ENCODE peak calls at places on chromosome 22, in four cellular contexts. F is MM.1S, D is A549, I is ovary. R is an unnamed sample. For H3K9me3, the result is how much of the 10 kb centered on the place peaks cover.

GRCh38 chr22:19085233-19086043 is 36.8 kb downstream of the DGCR2 start:
- DNase-seq in F (peak), D (peak), I (no peak), R (no peak)

GRCh38 chr22:31233001-31233400 is 20.9 kb downstream of the LIMK2 start:
- DNase-seq in F (no peak), D (no peak), I (no peak), R (no peak)

GRCh38 chr22:41341990-41342389 is 39.8 kb upstream of the TEF start:
- DNase-seq in F (peak), D (no peak), I (no peak), R (no peak)

GRCh38 chr22:27613099-27614089 is 188.2 kb downstream of the MN1 start:
- DNase-seq in F (no peak), D (no peak), I (no peak), R (no peak)

GRCh38 chr22:36244522-36245391 is 5.4 kb upstream of the APOL2 start:
- DNase-seq in F (no peak), D (no peak), I (no peak), R (no peak)

GRCh38 chr22:32620992-32621391 is 146.4 kb downstream of the FBXO7 start:
- DNase-seq in F (no peak), D (peak), I (no peak), R (no peak)

GRCh38 chr22:33923033-33923432 is 2.8 kb upstream of the LARGE1 start:
- DNase-seq in F (no peak), D (no peak), I (no peak), R (no peak)

GRCh38 chr22:44372611-44373010 is 59.9 kb upstream of the SHISAL1 start:
- DNase-seq in F (no peak), D (no peak), I (peak), R (no peak)

GRCh38 chr22:44497218-44497903 is 672 bp downstream of the RTL6 start:
- DNase-seq in F (no peak), D (no peak), I (peak), R (no peak)

GRCh38 chr22:19220867-19221266 is 42.3 kb upstream of the SLC25A1 start:
- DNase-seq in F (no peak), D (no peak), I (no peak), R (no peak)

GRCh38 chr22:29623553-29624169 is 20.2 kb downstream of the NF2 start:
- DNase-seq in F (no peak), D (no peak), I (no peak), R (no peak)

GRCh38 chr22:43088616-43088978 is 594 bp downstream of the TTLL1 start:
- DNase-seq in F (no peak), D (no peak), I (no peak), R (no peak)

GRCh38 chr22:43363580-43364435 is 20.6 kb upstream of the SCUBE1 start:
- DNase-seq in F (no peak), D (no peak), I (no peak), R (no peak)

GRCh38 chr22:35524966-35525686 is 15.5 kb upstream of the RASD2 start:
- DNase-seq in F (no peak), D (no peak), I (no peak), R (no peak)

GRCh38 chr22:43828711-43829447 is 16.8 kb upstream of the EFCAB6 start:
- DNase-seq in F (no peak), D (peak), I (peak), R (no peak)

GRCh38 chr22:44928064-44928463 is 81.7 kb downstream of the PHF21B start:
- DNase-seq in F (no peak), D (no peak), I (no peak), R (no peak)

GRCh38 chr22:41565403-41566054 is 4.7 kb downstream of the CSDC2 start:
- DNase-seq in F (no peak), D (peak), I (peak), R (no peak)

GRCh38 chr22:30790366-30790765 is 95.7 kb downstream of the OSBP2 start:
- DNase-seq in F (no peak), D (no peak), I (no peak), R (no peak)

GRCh38 chr22:39175127-39176066 is 22.9 kb upstream of the CBX7 start:
- DNase-seq in F (no peak), D (peak), I (peak), R (no peak)

GRCh38 chr22:42964994-42965699 is 49.8 kb downstream of the PACSIN2 start:
- DNase-seq in F (no peak), D (no peak), I (no peak), R (no peak)

GRCh38 chr22:40684728-40685127 is 5.4 kb downstream of the MCHR1 start:
- DNase-seq in F (no peak), D (no peak), I (no peak), R (no peak)

GRCh38 chr22:40620464-40621046 is 16.0 kb downstream of the MRTFA start:
- DNase-seq in F (no peak), D (peak), I (no peak), R (no peak)

GRCh38 chr22:17131686-17132085 is 10.5 kb upstream of the TMEM121B start:
- DNase-seq in F (no peak), D (no peak), I (no peak), R (no peak)

GRCh38 chr22:17483670-17484372 is 79.5 kb upstream of the SLC25A18 start:
- DNase-seq in F (no peak), D (no peak), I (no peak), R (no peak)

GRCh38 chr22:31612891-31613285 is 49.1 kb downstream of the PISD start:
- DNase-seq in F (no peak), D (no peak), I (no peak), R (no peak)

GRCh38 chr22:16960220-16960883 is 47.7 kb downstream of the GAB4 start:
- DNase-seq in F (no peak), D (no peak), I (no peak), R (no peak)

GRCh38 chr22:46070215-46070721 is 80.1 kb upstream of the PPARA start:
- DNase-seq in F (peak), D (peak), I (peak), R (no peak)

GRCh38 chr22:46246178-46246577 is 3.9 kb downstream of the CDPF1 start:
- DNase-seq in F (no peak), D (no peak), I (no peak), R (no peak)

GRCh38 chr22:46078241-46079092 is 71.9 kb upstream of the PPARA start:
- DNase-seq in F (no peak), D (peak), I (peak), R (no peak)

GRCh38 chr22:32100711-32101110 is 57.6 kb downstream of the SLC5A1 start:
- DNase-seq in F (no peak), D (no peak), I (no peak), R (no peak)

GRCh38 chr22:29704528-29705285 is 15.1 kb upstream of the CABP7 start:
- DNase-seq in F (no peak), D (peak), I (no peak), R (no peak)

GRCh38 chr22:39277135-39277607 is 32.4 kb upstream of the PDGFB start:
- DNase-seq in F (peak), D (no peak), I (no peak), R (no peak)

GRCh38 chr22:42396621-42397331 is 35.4 kb downstream of the NFAM1 start:
- DNase-seq in F (peak), D (no peak), I (no peak), R (no peak)

GRCh38 chr22:47036936-47037485 is 274.6 kb downstream of the TBC1D22A start:
- DNase-seq in F (no peak), D (no peak), I (no peak), R (no peak)

GRCh38 chr22:27192135-27192900 is 534.9 kb downstream of the MIAT start:
- DNase-seq in F (no peak), D (no peak), I (no peak), R (no peak)

GRCh38 chr22:50599816-50600454 is 658 bp upstream of the MAPK8IP2 start:
- DNase-seq in F (peak), D (no peak), I (peak), R (peak)

GRCh38 chr22:44088976-44089570 is 65.0 kb downstream of the PARVB start:
- DNase-seq in F (no peak), D (no peak), I (no peak), R (no peak)

GRCh38 chr22:49053574-49053973 is 774.1 kb downstream of the BRD1 start:
- DNase-seq in F (no peak), D (no peak), I (no peak), R (no peak)

GRCh38 chr22:49056301-49056700 is 771.4 kb downstream of the BRD1 start:
- DNase-seq in F (no peak), D (no peak), I (no peak), R (no peak)

GRCh38 chr22:49062155-49063039 is 765.3 kb downstream of the BRD1 start:
- DNase-seq in F (no peak), D (no peak), I (no peak), R (no peak)

GRCh38 chr22:49055406-49055805 is 772.3 kb downstream of the BRD1 start:
- DNase-seq in F (no peak), D (no peak), I (no peak), R (no peak)

DNA sequence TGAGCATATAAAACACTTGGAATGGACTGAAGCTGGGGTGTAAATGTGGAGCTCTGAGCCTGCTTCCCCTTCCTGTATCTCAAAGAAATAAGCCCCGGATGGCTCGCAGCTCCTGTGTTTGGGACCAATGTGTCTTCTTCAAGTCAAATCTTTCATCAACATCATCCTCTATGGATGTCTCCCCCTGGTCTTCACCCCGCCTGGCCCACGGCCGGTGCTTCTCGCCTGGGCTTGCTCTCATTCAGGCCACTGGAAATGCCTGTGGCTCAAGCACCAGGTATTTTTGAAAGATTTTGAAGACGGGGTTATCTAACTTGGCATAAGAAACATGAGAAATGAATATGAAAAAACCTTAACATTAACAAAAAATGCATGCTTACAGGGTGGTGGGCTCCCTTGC is 769.8 kb downstream of the BRD1 start:
- DNase-seq in F (no peak), D (no peak), I (no peak), R (no peak)
- H3K9me3 ChIP-seq in F (under half), D (under half), I (under half), R (under half)

DNA sequence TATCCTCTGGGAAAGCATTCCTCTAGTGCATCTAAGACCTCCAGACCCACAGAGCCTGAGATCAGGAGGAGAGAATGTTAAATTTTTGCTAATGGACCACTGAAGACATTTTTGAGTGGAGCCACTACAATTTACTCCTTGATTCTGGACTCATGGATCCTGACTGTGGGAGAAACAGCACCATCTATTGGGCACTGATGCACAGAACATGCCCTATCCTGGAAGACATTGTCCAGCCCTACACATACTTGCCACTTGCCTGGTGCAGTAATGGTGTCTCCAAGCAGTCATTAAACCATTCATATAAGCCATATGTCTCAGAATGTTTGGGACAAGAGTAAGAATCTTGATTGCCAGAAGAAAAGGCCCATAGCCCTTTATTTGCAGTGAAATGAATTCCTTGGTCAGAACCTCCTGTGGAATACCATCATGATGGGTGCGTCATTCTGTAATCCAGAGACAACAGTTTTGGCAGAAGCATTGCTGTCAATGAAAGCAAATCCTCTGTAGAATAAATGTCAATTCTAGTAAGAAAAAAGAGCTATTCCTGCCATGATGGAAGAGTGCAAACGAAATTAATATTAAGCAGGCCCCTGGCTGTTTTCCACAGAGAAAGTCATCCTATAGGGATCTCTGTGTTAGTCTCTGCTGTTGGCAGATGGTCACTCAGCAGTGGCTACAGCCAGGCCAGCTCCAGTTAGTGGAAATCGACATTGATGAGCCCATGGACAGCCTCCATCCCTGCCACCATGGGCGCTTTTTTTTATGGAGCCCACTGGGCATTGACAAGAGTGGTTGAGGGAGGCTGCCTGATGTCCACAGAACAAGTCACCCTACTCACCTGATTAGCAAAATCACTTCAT is 43.5 kb downstream of the GGTLC2 start:
- DNase-seq in F (peak), D (peak), I (peak), R (no peak)
- TF ChIP-seq CTCF in F (peak), D (peak), I (peak), R (peak)

GRCh38 chr22:22089459-22090308 is 107.1 kb upstream of the TOP3B start:
- DNase-seq in F (no peak), D (no peak), I (no peak), R (no peak)

GRCh38 chr22:22092101-22092500 is 109.5 kb upstream of the TOP3B start:
- DNase-seq in F (no peak), D (no peak), I (no peak), R (no peak)

GRCh38 chr22:22091400-22091878 is 108.9 kb upstream of the TOP3B start:
- DNase-seq in F (no peak), D (no peak), I (no peak), R (no peak)

GRCh38 chr22:22088658-22089458 is 106.3 kb upstream of the TOP3B start:
- DNase-seq in F (no peak), D (no peak), I (no peak), R (no peak)

DNA sequence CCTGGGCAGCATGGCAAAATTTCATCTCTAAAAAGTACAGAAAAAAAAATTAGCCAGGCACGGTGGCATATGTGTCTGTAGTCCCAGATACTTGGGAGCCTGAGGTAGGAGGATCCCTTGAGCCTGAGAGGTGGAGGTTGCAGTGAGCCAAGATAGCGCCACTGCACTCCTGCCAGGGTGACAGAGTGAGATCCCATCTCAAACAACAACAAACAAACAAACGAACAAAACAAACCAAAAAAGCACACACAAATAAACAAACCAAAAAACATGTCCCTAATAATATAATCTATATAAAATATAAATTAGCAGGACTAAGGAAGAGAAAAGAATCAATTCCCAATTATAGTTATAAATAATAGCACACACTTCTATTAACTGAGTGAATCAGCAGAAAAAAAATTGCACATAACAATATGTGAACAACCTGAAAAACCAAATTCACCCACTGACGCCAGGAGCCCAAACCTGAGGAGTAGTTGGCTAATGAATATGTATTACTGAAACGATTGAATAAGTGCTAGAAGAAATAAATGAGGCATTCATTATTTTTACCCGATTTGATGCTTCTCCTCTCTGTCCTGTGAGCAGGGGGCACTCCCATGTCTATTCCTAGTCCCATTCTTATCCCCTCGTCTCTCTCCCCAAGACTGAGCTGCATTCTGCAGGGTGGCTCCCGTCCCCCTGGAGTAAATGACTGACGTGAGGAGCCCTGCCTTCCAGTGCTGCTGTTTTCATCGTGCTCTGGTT is 108.2 kb upstream of the TOP3B start:
- DNase-seq in F (no peak), D (no peak), I (no peak), R (no peak)
- H3K9me3 ChIP-seq in F (under half), D (under half), I (under half), R (under half)

DNA sequence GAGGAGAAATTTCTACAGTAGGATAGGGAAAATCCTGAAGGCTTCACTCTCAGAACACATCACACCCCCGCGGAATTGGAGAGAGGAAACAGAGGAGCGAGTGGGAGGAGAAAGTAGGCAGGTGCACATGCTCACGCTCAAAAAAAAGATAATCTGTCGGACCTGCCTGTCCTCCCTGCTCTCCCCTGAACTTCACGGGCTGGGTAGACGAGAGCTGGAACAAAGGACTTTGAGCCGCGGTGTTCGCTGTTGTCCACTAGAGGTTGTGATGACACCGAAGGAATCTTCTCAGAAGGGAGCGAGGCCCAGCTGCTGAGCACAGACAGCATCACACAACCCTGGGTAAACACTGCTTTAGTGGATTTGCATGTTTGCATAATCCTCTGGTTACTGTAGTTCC is 5.0 kb downstream of the SEZ6L start:
- DNase-seq in F (no peak), D (peak), I (no peak), R (no peak)
- TF ChIP-seq CTCF in F (no peak), D (no peak), I (no peak), R (no peak)

GRCh38 chr22:24051568-24051967 is 40.5 kb downstream of the CABIN1 start:
- DNase-seq in F (no peak), D (no peak), I (no peak), R (no peak)

GRCh38 chr22:24049211-24049610 is 38.1 kb downstream of the CABIN1 start:
- DNase-seq in F (no peak), D (no peak), I (no peak), R (no peak)

GRCh38 chr22:24049978-24050377 is 38.9 kb downstream of the CABIN1 start:
- DNase-seq in F (no peak), D (no peak), I (no peak), R (no peak)

GRCh38 chr22:24053481-24054226 is 42.5 kb downstream of the CABIN1 start:
- DNase-seq in F (no peak), D (no peak), I (no peak), R (no peak)

GRCh38 chr22:24051028-24051427 is 39.9 kb downstream of the CABIN1 start:
- DNase-seq in F (no peak), D (no peak), I (no peak), R (no peak)
- H3K9me3 ChIP-seq in F (under half), D (under half), I (under half), R (under half)

DNA sequence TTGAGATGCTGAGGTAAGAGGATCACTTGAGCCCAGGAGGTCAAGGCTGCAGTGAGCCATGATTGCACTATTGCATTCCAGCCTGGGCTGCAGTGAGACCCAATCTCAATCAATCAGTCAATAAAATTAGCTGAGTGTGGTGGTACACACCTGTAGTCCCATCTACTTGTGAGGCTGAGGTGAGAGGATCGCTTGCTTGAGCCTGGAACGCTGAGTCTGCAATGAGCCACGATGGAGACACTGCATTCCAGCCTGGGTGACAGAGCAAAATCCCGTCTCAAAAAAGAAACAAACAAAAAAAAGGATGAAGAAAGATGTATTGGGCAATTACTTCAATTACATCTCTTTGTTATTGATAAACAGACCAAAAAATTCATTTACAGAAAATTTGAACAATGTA is 54.5 kb downstream of the MED15 start:
- DNase-seq in F (no peak), D (no peak), I (peak), R (no peak)
- TF ChIP-seq CTCF in F (no peak), D (no peak), I (no peak), R (no peak)

DNA sequence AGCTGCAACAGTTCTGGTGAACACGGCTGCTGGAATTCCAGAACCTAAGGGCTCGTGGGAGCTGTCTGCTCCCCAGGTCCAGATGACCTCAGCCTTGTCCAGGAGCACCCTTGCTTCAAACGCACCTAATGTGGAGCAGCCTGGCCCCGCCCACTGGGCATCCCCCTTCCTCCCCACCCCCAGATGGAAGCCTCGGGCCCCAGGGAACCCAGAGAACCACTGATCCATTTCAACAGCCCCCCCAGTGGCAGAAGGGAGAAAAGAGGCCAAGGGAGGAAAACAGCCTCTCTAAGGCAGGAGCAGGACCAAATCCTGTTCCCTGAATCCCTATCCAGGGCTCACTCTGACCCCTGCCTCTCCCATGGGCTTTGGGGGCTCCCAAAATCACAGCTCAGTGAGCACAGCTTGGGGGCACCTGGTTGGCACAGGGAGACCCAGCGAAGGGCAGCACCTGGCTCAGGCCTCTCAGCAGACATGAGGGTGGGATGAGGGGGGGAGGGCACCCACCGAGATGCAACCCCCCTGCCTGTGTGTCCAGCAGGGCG is 1.2 kb downstream of the CYTH4 start:
- DNase-seq in F (no peak), D (no peak), I (no peak), R (no peak)
- H3K9me3 ChIP-seq in F (under half), D (under half), I (under half), R (under half)